ENCODE peak calls at places on chromosomes 12 and 14, in four cellular contexts. J is HepG2, D is GM12878, U is K562. Z is an unnamed sample.

GRCh38 chr14:91521058-91521721 is 11.1 kb upstream of the PPP4R3A start:
- DNase-seq in J (no peak), U (no peak), D (no peak), Z (no peak)

GRCh38 chr12:54357802-54358619 is 6.3 kb downstream of the GPR84 start:
- DNase-seq in U (peak), D (peak), J (no peak), Z (no peak)

GRCh38 chr12:76685246-76685678 is 78.7 kb upstream of the ZDHHC17 start:
- DNase-seq in D (no peak), U (no peak), J (no peak), Z (no peak)

GRCh38 chr12:2856051-2856450 is 788 bp downstream of the TEX52 start:
- DNase-seq in D (no peak), J (no peak), U (no peak), Z (no peak)

GRCh38 chr14:78314484-78314883 is 144.3 kb downstream of the NRXN3 start:
- DNase-seq in J (no peak), D (no peak), U (no peak), Z (no peak)

GRCh38 chr12:57175428-57176138 is 28.2 kb upstream of the LRP1-AS start:
- DNase-seq in J (peak), U (peak), D (no peak), Z (peak)

GRCh38 chr14:22554706-22555572 is 34.1 kb downstream of the DAD1 start:
- DNase-seq in D (no peak), U (no peak), J (no peak), Z (no peak)

GRCh38 chr14:70642313-70643235 is 858 bp downstream of the TTC9 start:
- DNase-seq in J (no peak), U (no peak), D (no peak), Z (no peak)

GRCh38 chr12:124159655-124160054 is 135.2 kb upstream of the RFLNA start:
- DNase-seq in J (no peak), D (no peak), U (no peak), Z (no peak)

GRCh38 chr12:54082402-54082892 is 28.8 kb downstream of the HOXC4 start:
- DNase-seq in J (no peak), U (peak), D (no peak), Z (peak)

GRCh38 chr14:102889615-102890014 is 32.8 kb upstream of the AMN start:
- DNase-seq in U (no peak), J (no peak), D (no peak), Z (no peak)

GRCh38 chr14:102891111-102891510 is 31.4 kb upstream of the AMN start:
- DNase-seq in U (no peak), D (no peak), J (no peak), Z (no peak)

GRCh38 chr14:102892660-102893059 is 29.8 kb upstream of the AMN start:
- DNase-seq in D (no peak), J (no peak), U (no peak), Z (no peak)

GRCh38 chr14:102891556-102891955 is 30.9 kb upstream of the AMN start:
- DNase-seq in D (no peak), U (no peak), J (no peak), Z (no peak)

DNA sequence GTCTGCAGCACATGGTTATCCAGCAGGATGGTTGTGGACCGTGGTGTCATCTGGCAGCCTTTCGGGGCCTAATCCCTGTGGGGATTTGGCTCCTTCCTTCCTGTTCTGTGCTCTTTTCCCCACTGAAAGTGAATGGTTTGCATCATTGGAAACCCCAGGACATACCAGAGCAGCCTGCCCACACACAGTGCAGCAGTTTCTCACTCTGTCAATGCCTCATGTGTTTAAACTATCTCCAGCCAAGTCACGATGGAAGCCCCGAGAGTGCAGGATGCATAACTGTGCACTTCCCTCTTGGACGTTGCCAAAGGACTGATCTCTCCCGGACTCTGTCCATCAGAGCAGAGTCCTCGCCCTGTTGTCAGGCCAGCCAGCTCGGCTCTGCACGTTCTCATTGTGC is 29.0 kb upstream of the AMN start:
- DNase-seq in U (no peak), D (peak), J (no peak), Z (no peak)
- TF ChIP-seq FOXK2 in U (no peak), D (no peak), J (no peak), Z (no peak)

GRCh38 chr12:65871865-65872645 is 47.8 kb downstream of the HMGA2 start:
- DNase-seq in D (no peak), U (no peak), J (no peak), Z (no peak)

GRCh38 chr12:65868878-65869277 is 44.6 kb downstream of the HMGA2 start:
- DNase-seq in U (no peak), J (no peak), D (no peak), Z (no peak)

GRCh38 chr12:65868133-65868705 is 43.9 kb downstream of the HMGA2 start:
- DNase-seq in D (no peak), J (no peak), U (no peak), Z (no peak)

DNA sequence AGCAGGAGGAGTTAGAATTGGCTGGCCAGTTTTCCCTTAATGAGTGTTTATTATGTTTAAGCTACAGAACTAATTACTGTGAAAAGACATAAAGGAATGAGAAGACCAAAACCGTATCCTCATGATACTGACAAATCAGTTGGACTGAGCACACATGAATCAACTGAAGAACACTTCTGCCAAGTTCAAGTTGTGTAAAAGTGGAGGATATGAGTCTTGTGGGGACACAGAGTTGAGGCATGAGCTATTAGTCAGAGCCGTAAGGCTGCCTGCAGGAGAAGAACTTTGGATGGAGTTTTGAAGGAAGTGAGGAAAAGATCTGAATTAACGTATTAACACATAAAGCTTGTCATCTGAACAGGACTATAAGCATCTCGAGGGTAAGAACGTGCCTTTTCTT is 43.1 kb downstream of the HMGA2 start:
- DNase-seq in U (no peak), J (no peak), D (no peak), Z (no peak)
- TF ChIP-seq FOXM1 in U (no peak), J (no peak), D (no peak), Z (no peak)

GRCh38 chr12:40616383-40616900 is 75.8 kb upstream of the CNTN1 start:
- DNase-seq in D (no peak), U (no peak), J (no peak), Z (no peak)
- TF ChIP-seq TARDBP in D (no peak), U (no peak), J (no peak), Z (no peak)

GRCh38 chr12:82896286-82896685 is 209.6 kb downstream of the TMTC2 start:
- DNase-seq in J (no peak), D (no peak), U (no peak), Z (no peak)

GRCh38 chr12:82896979-82897378 is 210.3 kb downstream of the TMTC2 start:
- DNase-seq in J (no peak), U (no peak), D (no peak), Z (no peak)
- TF ChIP-seq FOXK2 in J (no peak), U (no peak), D (no peak), Z (no peak)

Z was measured in HEK293T.